ENCODE peak calls at places on chromosomes 13 and 19, in five cellular contexts. X is K562, T is neural progenitor cell, F is NT2/D1, U is fibroblast of lung. P is an unnamed sample.

GRCh38 chr19:31610036-31610435 is 260.8 kb upstream of the TSHZ3 start:
- DNase-seq in F (no peak), T (no peak), X (no peak), U (no peak), P (no peak)

GRCh38 chr13:32426981-32427851 is 714 bp downstream of the N4BP2L1 start:
- DNase-seq in F (no peak), U (no peak), T (peak; percentile 74), X (no peak), P (no peak)

GRCh38 chr13:90918551-90918950 is 428.9 kb upstream of the MIR17HG start:
- DNase-seq in X (no peak), F (peak; percentile 3), U (peak; percentile 71), T (no peak), P (peak; percentile 22)

GRCh38 chr13:30752201-30752797 is 17.0 kb downstream of the ALOX5AP start:
- DNase-seq in X (no peak), T (no peak), F (no peak), U (peak; percentile 28), P (no peak)

GRCh38 chr19:13846533-13847032 is 30.4 kb upstream of the NANOS3 start:
- DNase-seq in T (peak; percentile 64), U (peak; percentile 89), F (peak; percentile 78), X (peak; percentile 90), P (peak; percentile 95)

GRCh38 chr19:16825312-16826168 is 3.7 kb upstream of the SIN3B start:
- DNase-seq in F (peak; percentile 80), X (peak; percentile 35), U (peak; percentile 71), T (peak; percentile 26), P (no peak)

GRCh38 chr19:33740811-33741396 is 55.8 kb upstream of the KCTD15 start:
- DNase-seq in T (peak; percentile 90), U (peak; percentile 24), F (peak; percentile 33), X (peak; percentile 63), P (peak; percentile 45)

GRCh38 chr19:1875646-1876493 is 9.4 kb downstream of the ABHD17A start:
- DNase-seq in U (peak; percentile 86), T (peak; percentile 96), F (peak; percentile 90), X (peak; percentile 97), P (peak; percentile 83)

GRCh38 chr19:38224014-38224862 is at the start of gene DPF1:
- DNase-seq in U (peak; percentile 52), F (no peak), T (peak; percentile 93), X (peak; percentile 92), P (peak; percentile 86)
- H3K9ac ChIP-seq in U (peak within 1 kb of the TSS; percentile 58), F (peak within 1 kb of the TSS; percentile 67), T (no peak within 1 kb of the TSS), X (peak within 1 kb of the TSS; percentile 83), P (peak within 1 kb of the TSS; percentile 56)

GRCh38 chr19:11373885-11374448 is 499 bp upstream of the SWSAP1 start:
- DNase-seq in F (no peak), U (no peak), T (no peak), X (no peak), P (no peak)

GRCh38 chr19:11370744-11371143 is 3.7 kb upstream of the SWSAP1 start:
- DNase-seq in F (no peak), X (no peak), U (no peak), T (no peak), P (no peak)

GRCh38 chr19:11374449-11375142 is at the start of gene SWSAP1:
- DNase-seq in U (peak; percentile 100), F (peak; percentile 99), X (peak; percentile 99), T (peak; percentile 99), P (peak; percentile 100)

GRCh38 chr19:11375143-11375948 is 880 bp downstream of the SWSAP1 start:
- DNase-seq in T (peak; percentile 59), F (no peak), U (no peak), X (peak; percentile 63), P (peak; percentile 49)

GRCh38 chr19:11373166-11373884 is 1.1 kb upstream of the SWSAP1 start:
- DNase-seq in F (no peak), U (no peak), T (peak; percentile 92), X (peak; percentile 43), P (peak; percentile 58)
- H3K4me3 ChIP-seq in F (no peak overlapping the region), U (no peak overlapping the region), T (peak overlapping the region; percentile 70), X (peak overlapping the region; percentile 59), P (peak overlapping the region; percentile 68)

GRCh38 chr19:11131471-11131870 is 24.1 kb downstream of the SPC24 start:
- DNase-seq in T (no peak), F (no peak), U (no peak), X (no peak), P (no peak)
- H3K9ac ChIP-seq in T (no peak overlapping the region), F (no peak overlapping the region), U (no peak overlapping the region), X (no peak overlapping the region), P (no peak overlapping the region)

GRCh38 chr19:45972081-45972943 is 1.4 kb downstream of the NOVA2 start:
- DNase-seq in T (no peak), U (no peak), X (no peak), F (no peak), P (no peak)
- H3K4me3 ChIP-seq in T (peak overlapping the region; percentile 77), U (no peak overlapping the region), X (no peak overlapping the region), F (no peak overlapping the region), P (no peak overlapping the region)

GRCh38 chr19:6464070-6464873 is at the start of gene CRB3:
- DNase-seq in F (no peak), U (no peak), X (no peak), T (peak; percentile 53), P (peak; percentile 93)
- H3K9ac ChIP-seq in F (peak within 1 kb of the TSS; percentile 66), U (no peak within 1 kb of the TSS), X (peak within 1 kb of the TSS; percentile 53), T (no peak within 1 kb of the TSS), P (peak within 1 kb of the TSS; percentile 71)

P was measured in PC-3.